ENCODE peak calls at places on chromosomes 12 and 14, in six cellular contexts. W is left lung; B is central memory CD8-positive, alpha-beta T cell; I is tibial artery; Z is type B pancreatic cell; E is stimulated activated CD4-positive, alpha-beta T cell treated with anti-CD3 and anti-CD28 coated beads, Interleukin-4, amount 100 ng/mL, for 4 hours. U is an unnamed sample.

GRCh38 chr12:49483621-49484020 is 55.2 kb upstream of the KCNH3 start:
- DNase-seq in E (no peak), Z (no peak), B (no peak), W (no peak), I (no peak), U (no peak)

GRCh38 chr14:58078068-58078467 is 73.9 kb downstream of the ARMH4 start:
- DNase-seq in Z (no peak), E (no peak), I (no peak), B (no peak), W (no peak), U (no peak)

GRCh38 chr14:36055052-36055378 is 121.5 kb downstream of the PTCSC3 start:
- DNase-seq in W (no peak), B (no peak), Z (no peak), I (no peak), E (no peak), U (no peak)

GRCh38 chr14:100547633-100548294 is 39.5 kb downstream of the BEGAIN start:
- DNase-seq in B (peak), E (no peak), Z (no peak), I (peak), W (peak), U (no peak)

GRCh38 chr12:93261505-93262094 is 116.1 kb upstream of the NUDT4 start:
- DNase-seq in B (no peak), I (no peak), W (no peak), Z (no peak), E (no peak), U (no peak)

GRCh38 chr14:22613091-22613695 is 15.1 kb downstream of the ABHD4 start:
- DNase-seq in I (no peak), W (no peak), B (no peak), E (no peak), Z (no peak), U (no peak)

GRCh38 chr14:99274346-99275221 is 2.6 kb upstream of the BCL11B start:
- DNase-seq in W (peak), Z (peak), B (no peak), E (no peak), I (peak), U (peak)

GRCh38 chr12:127107744-127108143 is 1159.2 kb upstream of the TMEM132C start:
- DNase-seq in W (no peak), E (no peak), B (no peak), I (no peak), Z (no peak), U (peak)

GRCh38 chr12:128690641-128691040 is 133.1 kb downstream of the SLC15A4 start:
- DNase-seq in I (no peak), E (no peak), B (no peak), W (no peak), Z (no peak), U (no peak)

GRCh38 chr12:102406033-102406584 is 74.3 kb downstream of the IGF1 start:
- DNase-seq in B (no peak), E (no peak), Z (no peak), I (no peak), W (no peak), U (peak)

GRCh38 chr12:6310771-6311610 is 509 bp downstream of the PLEKHG6 start:
- DNase-seq in W (no peak), I (no peak), Z (no peak), B (no peak), E (no peak), U (no peak)

GRCh38 chr12:69996276-69996675 is 171.2 kb downstream of the MYRFL start:
- DNase-seq in W (no peak), B (no peak), E (no peak), I (no peak), Z (no peak), U (no peak)

GRCh38 chr12:93568091-93568490 is 4.4 kb upstream of the SOCS2 start:
- DNase-seq in E (no peak), B (no peak), W (no peak), Z (no peak), I (no peak), U (no peak)

GRCh38 chr14:58839233-58839632 is 201.5 kb downstream of the DACT1 start:
- DNase-seq in I (no peak), Z (no peak), W (no peak), B (no peak), E (no peak), U (no peak)

GRCh38 chr12:5748027-5748426 is 197.0 kb downstream of the ANO2 start:
- DNase-seq in Z (no peak), W (no peak), I (no peak), E (no peak), B (no peak), U (no peak)